ENCODE peak calls at places on chromosomes 2 and 18, in eight cellular contexts. E is H9, B is mucosa of descending colon, A is progenitor cell of endocrine pancreas, K is heart left ventricle, Q is PC-9, O is osteocyte, U is tibial nerve. F is an unnamed sample.

GRCh38 chr18:2570772-2571199 is 519 bp downstream of the METTL4 start:
- DNase-seq in E (peak), B (peak), A (peak), K (peak), Q (peak), O (peak), U (peak), F (no peak)

GRCh38 chr2:31203916-31204315 is 13.4 kb downstream of the CAPN14 start:
- DNase-seq in E (no peak), B (no peak), A (no peak), K (no peak), Q (no peak), O (no peak), U (no peak), F (no peak)

GRCh38 chr2:84969511-84970265 is 1.3 kb upstream of the KCMF1 start:
- DNase-seq in E (no peak), B (no peak), A (no peak), K (no peak), Q (no peak), O (no peak), U (no peak), F (peak)

GRCh38 chr18:60951091-60951490 is 382.1 kb upstream of the CDH20 start:
- DNase-seq in E (no peak), B (no peak), A (no peak), K (no peak), Q (no peak), O (no peak), U (no peak), F (no peak)

GRCh38 chr18:8744656-8745055 is 39.3 kb downstream of the MTCL1 start:
- DNase-seq in E (no peak), B (no peak), A (no peak), K (no peak), Q (no peak), O (no peak), U (no peak), F (no peak)

GRCh38 chr2:138502253-138503086 is 900 bp downstream of the SPOPL start:
- DNase-seq in E (no peak), B (no peak), A (no peak), K (no peak), Q (no peak), O (no peak), U (peak), F (no peak)

GRCh38 chr2:54402350-54402749 is 53.8 kb upstream of the SPTBN1 start:
- DNase-seq in E (peak), B (no peak), A (no peak), K (peak), Q (no peak), O (no peak), U (peak), F (no peak)

GRCh38 chr18:2970762-2971659 is 41.9 kb downstream of the LPIN2 start:
- DNase-seq in E (no peak), B (no peak), A (no peak), K (peak), Q (no peak), O (no peak), U (no peak), F (peak)

GRCh38 chr2:134460583-134460998 is 206.7 kb downstream of the MGAT5 start:
- DNase-seq in E (peak), B (no peak), A (peak), K (peak), Q (peak), O (no peak), U (no peak), F (peak)

GRCh38 chr2:148948865-148949264 is 73.8 kb downstream of the KIF5C start:
- DNase-seq in E (no peak), B (no peak), A (no peak), K (no peak), Q (no peak), O (no peak), U (no peak), F (no peak)

DNA sequence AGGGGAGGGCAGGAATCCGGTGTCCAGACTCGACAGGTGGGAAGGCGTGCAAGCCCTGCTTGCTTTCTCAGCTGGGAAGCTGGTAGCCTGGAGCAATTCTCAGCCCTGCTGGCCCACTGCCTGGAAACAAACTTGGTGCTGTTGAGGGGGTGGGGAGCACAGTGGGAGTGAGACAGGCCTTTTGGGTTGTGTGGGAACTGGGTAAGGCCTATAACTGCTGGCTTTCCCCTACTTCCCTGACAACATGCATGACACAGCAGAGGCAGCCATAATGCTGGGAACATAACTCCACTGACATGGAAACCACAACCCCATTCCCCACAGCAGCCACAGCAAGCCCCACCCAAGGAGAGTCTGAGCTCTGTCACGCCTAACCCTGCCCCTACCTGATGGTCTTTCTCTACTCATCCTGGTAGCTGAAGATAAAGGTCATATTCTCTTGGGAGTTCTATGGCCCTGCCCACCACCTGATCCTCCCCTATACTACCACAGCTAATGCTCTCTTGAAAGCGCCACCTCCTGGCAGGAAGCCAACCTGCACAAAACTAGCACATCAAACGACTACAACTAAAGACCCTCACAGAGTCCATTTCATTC is 122.9 kb upstream of the ACVR1C start:
- DNase-seq in E (peak), B (no peak), A (no peak), K (peak), Q (no peak), O (peak), U (no peak), F (no peak)
- TF ChIP-seq CTCF in E (peak), B (no peak), A (peak), K (no peak), Q (no peak), O (peak), U (no peak), F (peak)

DNA sequence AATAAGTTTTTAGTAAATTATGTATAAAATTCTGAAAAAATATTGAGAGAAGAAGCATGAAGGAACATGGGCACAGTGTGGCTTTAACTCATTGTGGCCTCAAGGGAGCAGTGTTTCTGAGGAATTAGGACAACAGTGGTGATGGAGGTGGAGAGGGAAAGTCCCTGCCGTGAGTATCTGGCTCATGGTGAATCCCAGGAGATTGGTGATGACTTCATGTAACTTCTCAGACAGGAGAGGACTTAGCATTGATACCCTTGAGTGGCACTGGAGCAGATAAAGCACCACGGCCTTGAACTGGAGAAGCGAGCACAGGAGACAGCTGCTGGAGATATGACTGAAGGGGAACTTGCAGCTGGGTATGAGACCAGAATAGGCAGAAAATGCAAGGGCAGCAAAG is 35.0 kb upstream of the LRP1B start:
- DNase-seq in E (peak), B (no peak), A (no peak), K (no peak), Q (peak), O (no peak), U (no peak), F (no peak)
- TF ChIP-seq CTCF in E (peak), B (no peak), A (peak), K (no peak), Q (peak), O (peak), U (no peak), F (peak)

DNA sequence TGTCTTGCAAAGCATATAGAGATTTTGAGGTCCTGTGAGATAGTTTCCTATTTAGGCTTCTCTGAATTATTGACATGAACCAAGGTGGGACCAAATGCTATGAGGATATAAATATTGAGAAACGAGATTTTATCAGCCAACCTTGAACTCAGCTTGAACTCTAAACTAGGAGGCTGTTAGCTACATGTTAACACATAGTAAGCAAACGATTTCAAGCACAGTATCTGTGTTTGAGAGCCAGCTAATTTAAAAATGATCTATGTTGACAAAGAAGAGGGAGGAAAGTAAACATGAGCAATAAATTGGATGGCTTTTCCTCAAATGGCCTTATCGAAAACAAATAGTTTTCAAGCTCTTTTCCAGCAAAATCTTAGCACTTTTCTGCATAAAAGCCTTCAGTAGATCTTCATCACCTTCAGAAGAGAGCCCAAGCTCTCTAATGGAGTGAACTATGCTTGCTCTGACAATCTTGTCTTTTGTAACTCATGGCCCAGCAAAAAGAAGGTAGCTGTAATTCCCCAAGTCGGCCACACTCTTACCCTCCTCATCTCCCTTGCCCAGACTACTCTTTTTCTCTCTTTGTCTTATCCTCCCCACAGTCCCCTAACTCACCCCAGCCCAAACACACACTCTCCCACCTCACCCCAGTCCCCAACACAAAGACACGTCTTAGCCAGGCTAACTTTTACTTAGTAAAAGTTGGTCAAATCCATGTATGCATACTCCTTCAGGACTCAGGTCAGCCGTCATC is 14.7 kb downstream of the CD28 start:
- DNase-seq in E (no peak), B (no peak), A (no peak), K (no peak), Q (no peak), O (no peak), U (no peak), F (no peak)
- TF ChIP-seq CTCF in E (peak), B (no peak), A (no peak), K (no peak), Q (no peak), O (no peak), U (no peak), F (no peak)

DNA sequence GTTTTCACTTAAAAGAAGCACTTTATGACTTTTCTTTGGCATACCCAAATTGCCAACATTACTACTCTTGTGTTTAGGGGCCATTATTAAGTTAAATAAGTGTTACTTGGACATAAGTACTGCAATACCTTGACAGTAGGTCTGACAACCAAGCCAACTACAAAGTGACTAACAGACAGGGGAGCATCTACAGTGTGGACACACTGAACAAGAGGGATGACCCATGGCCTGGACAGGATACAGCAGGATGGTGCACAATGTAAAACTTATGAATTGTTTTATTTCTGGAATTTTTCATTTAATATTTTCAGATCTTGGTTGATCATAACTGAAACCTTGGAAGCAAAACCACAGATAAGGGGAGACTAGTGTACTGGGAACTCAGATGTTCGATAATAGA is 4.0 kb upstream of the INPP1 start:
- DNase-seq in E (no peak), B (no peak), A (no peak), K (no peak), Q (no peak), O (no peak), U (no peak), F (no peak)
- TF ChIP-seq CTCF in E (no peak), B (no peak), A (no peak), K (no peak), Q (no peak), O (no peak), U (no peak), F (no peak)

GRCh38 chr2:152627010-152627957 is 90.0 kb downstream of the PRPF40A start:
- DNase-seq in E (no peak), B (no peak), A (no peak), K (no peak), Q (no peak), O (no peak), U (no peak), F (no peak)
- TF ChIP-seq CTCF in E (peak), B (no peak), A (peak), K (peak), Q (peak), O (peak), U (peak), F (peak)

GRCh38 chr2:181411105-181411849 is 45.9 kb upstream of the ITGA4 start:
- DNase-seq in E (peak), B (peak), A (no peak), K (peak), Q (no peak), O (no peak), U (no peak), F (peak)
- TF ChIP-seq CTCF in E (no peak), B (no peak), A (no peak), K (no peak), Q (no peak), O (no peak), U (no peak), F (no peak)

GRCh38 chr18:52694804-52695203 is 354.8 kb downstream of the DCC start:
- DNase-seq in E (no peak), B (no peak), A (no peak), K (no peak), Q (peak), O (no peak), U (no peak), F (no peak)
- TF ChIP-seq CTCF in E (peak), B (no peak), A (peak), K (no peak), Q (peak), O (peak), U (no peak), F (peak)

GRCh38 chr2:174492963-174493431 is 6.2 kb upstream of the GPR155 start:
- DNase-seq in E (no peak), B (peak), A (no peak), K (no peak), Q (no peak), O (no peak), U (no peak), F (peak)
- TF ChIP-seq CTCF in E (no peak), B (no peak), A (no peak), K (no peak), Q (no peak), O (no peak), U (no peak), F (no peak)

F was measured in GM06990.